ENCODE peak calls at places on chromosomes 7 and 10, in eight cellular contexts. B, N, D, O, E, W, F and A are unnamed samples.

GRCh38 chr10:86376852-86377796 is 10.5 kb upstream of the GRID1 start:
- DNase-seq in F (peak; percentile 76), B (peak; percentile 96), N (peak; percentile 72), O (peak; percentile 90), W (peak; percentile 90), E (peak; percentile 57), D (peak; percentile 22), A (peak; percentile 38)

GRCh38 chr10:36779238-36779846 is 346.1 kb upstream of the ANKRD30A start:
- DNase-seq in B (no peak), W (peak; percentile 71), E (peak; percentile 26), O (no peak), D (peak; percentile 25), N (no peak), F (no peak), A (peak; percentile 76)

GRCh38 chr10:68340358-68341080 is 7.8 kb upstream of the PBLD start:
- DNase-seq in F (no peak), O (no peak), B (no peak), E (no peak), D (no peak), N (no peak), W (no peak), A (no peak)

GRCh38 chr10:71761105-71761511 is 12.2 kb downstream of the VSIR start:
- DNase-seq in F (no peak), D (no peak), W (no peak), O (peak; percentile 20), N (no peak), E (no peak), B (no peak), A (no peak)

GRCh38 chr7:17022915-17023314 is 141.1 kb upstream of the AGR3 start:
- DNase-seq in F (no peak), D (no peak), B (no peak), N (no peak), E (no peak), O (no peak), W (no peak), A (no peak)

GRCh38 chr7:69403169-69403568 is 195.1 kb upstream of the AUTS2 start:
- DNase-seq in W (peak; percentile 24), B (peak; percentile 25), O (no peak), E (no peak), N (no peak), F (no peak), D (no peak), A (peak; percentile 16)

GRCh38 chr10:6580279-6581029 is 378 bp upstream of the PRKCQ start:
- DNase-seq in O (peak; percentile 90), E (no peak), F (peak; percentile 86), W (peak; percentile 91), B (peak; percentile 96), N (peak; percentile 83), D (no peak), A (peak; percentile 33)

GRCh38 chr10:105506258-105506657 is 865.2 kb downstream of the SORCS3 start:
- DNase-seq in N (no peak), O (no peak), B (no peak), E (no peak), F (no peak), W (no peak), D (no peak), A (no peak)

GRCh38 chr10:18681366-18681765 is 22.1 kb downstream of the ARL5B start:
- DNase-seq in B (no peak), E (no peak), N (no peak), D (no peak), O (no peak), F (no peak), W (no peak), A (peak; percentile 51)

GRCh38 chr7:151978616-151979015 is 22.4 kb downstream of the GALNTL5 start:
- DNase-seq in W (no peak), N (no peak), D (no peak), B (no peak), F (no peak), E (no peak), O (no peak), A (no peak)

GRCh38 chr10:129964611-129965417 is 740 bp upstream of the EBF3 start:
- DNase-seq in O (peak; percentile 72), W (peak; percentile 70), N (peak; percentile 40), B (peak; percentile 70), E (no peak), D (no peak), F (no peak), A (no peak)

GRCh38 chr7:70799841-70800405 is 332.0 kb upstream of the GALNT17 start:
- DNase-seq in O (no peak), N (no peak), D (no peak), W (no peak), B (no peak), F (no peak), E (no peak), A (no peak)

GRCh38 chr10:14407567-14407966 is 76.8 kb upstream of the FRMD4A start:
- DNase-seq in D (no peak), W (no peak), N (no peak), F (no peak), O (no peak), B (no peak), E (no peak), A (no peak)

GRCh38 chr7:34889951-34890350 is 147.3 kb downstream of the DPY19L1 start:
- DNase-seq in D (no peak), B (no peak), W (no peak), N (no peak), F (no peak), O (no peak), E (no peak), A (no peak)

GRCh38 chr10:73247509-73248258 is 629 bp upstream of the DNAJC9 start:
- DNase-seq in N (no peak), E (no peak), W (no peak), O (no peak), D (no peak), B (no peak), F (no peak), A (peak; percentile 8)

GRCh38 chr7:121485457-121486243 is 89.5 kb upstream of the FAM3C start:
- DNase-seq in W (no peak), N (peak; percentile 19), F (no peak), B (no peak), O (no peak), D (no peak), E (no peak), A (peak; percentile 10)

GRCh38 chr10:75971402-75972211 is 540.2 kb downstream of the LRMDA start:
- DNase-seq in F (no peak), E (no peak), O (no peak), W (no peak), B (no peak), N (no peak), D (no peak), A (peak; percentile 93)

GRCh38 chr7:75649462-75649861 is 89.3 kb downstream of the HIP1 start:
- DNase-seq in N (peak; percentile 16), W (no peak), B (no peak), D (no peak), F (no peak), E (no peak), O (no peak), A (no peak)

GRCh38 chr7:75647709-75648438 is 90.9 kb downstream of the HIP1 start:
- DNase-seq in F (no peak), W (no peak), D (no peak), B (no peak), E (no peak), N (no peak), O (no peak), A (no peak)

GRCh38 chr7:75652788-75653187 is 86.0 kb downstream of the HIP1 start:
- DNase-seq in N (no peak), D (no peak), O (no peak), F (no peak), E (no peak), B (no peak), W (no peak), A (no peak)

GRCh38 chr7:75650671-75651070 is 88.1 kb downstream of the HIP1 start:
- DNase-seq in O (peak; percentile 68), D (no peak), F (no peak), B (peak; percentile 87), N (peak; percentile 34), W (peak; percentile 33), E (peak; percentile 52), A (no peak)

GRCh38 chr7:75650062-75650461 is 88.7 kb downstream of the HIP1 start:
- DNase-seq in N (peak; percentile 19), O (no peak), W (peak; percentile 64), E (no peak), D (no peak), F (no peak), B (no peak), A (no peak)
- TF ChIP-seq CTCF in N (no peak), O (no peak), W (peak; percentile 19), E (no peak), D (no peak), F (no peak), B (no peak), A (no peak)

GRCh38 chr10:49768731-49769130 is 6.6 kb upstream of the OGDHL start:
- DNase-seq in F (no peak), N (no peak), E (no peak), O (no peak), D (no peak), W (no peak), B (no peak), A (no peak)

GRCh38 chr10:49768329-49768728 is 6.2 kb upstream of the OGDHL start:
- DNase-seq in N (no peak), O (no peak), W (no peak), E (no peak), F (no peak), B (no peak), D (no peak), A (no peak)

GRCh38 chr10:49766484-49766883 is 4.4 kb upstream of the OGDHL start:
- DNase-seq in D (no peak), O (no peak), F (no peak), B (no peak), N (no peak), E (no peak), W (no peak), A (no peak)

GRCh38 chr10:49769692-49770091 is 7.6 kb upstream of the OGDHL start:
- DNase-seq in O (no peak), D (no peak), W (no peak), F (no peak), E (no peak), N (no peak), B (no peak), A (no peak)

GRCh38 chr10:49767752-49768151 is 5.6 kb upstream of the OGDHL start:
- DNase-seq in O (no peak), F (no peak), N (no peak), W (no peak), E (no peak), D (no peak), B (no peak), A (no peak)
- TF ChIP-seq CTCF in O (no peak), F (no peak), N (no peak), W (no peak), E (no peak), D (no peak), B (no peak), A (no peak)

GRCh38 chr10:132239126-132240031 is 52.6 kb downstream of the DPYSL4 start:
- DNase-seq in D (no peak), O (peak; percentile 69), E (no peak), N (no peak), B (no peak), W (peak; percentile 33), F (no peak), A (no peak)
- TF ChIP-seq CTCF in D (no peak), O (peak; percentile 21), E (no peak), N (no peak), B (no peak), W (no peak), F (no peak), A (no peak)

DNA sequence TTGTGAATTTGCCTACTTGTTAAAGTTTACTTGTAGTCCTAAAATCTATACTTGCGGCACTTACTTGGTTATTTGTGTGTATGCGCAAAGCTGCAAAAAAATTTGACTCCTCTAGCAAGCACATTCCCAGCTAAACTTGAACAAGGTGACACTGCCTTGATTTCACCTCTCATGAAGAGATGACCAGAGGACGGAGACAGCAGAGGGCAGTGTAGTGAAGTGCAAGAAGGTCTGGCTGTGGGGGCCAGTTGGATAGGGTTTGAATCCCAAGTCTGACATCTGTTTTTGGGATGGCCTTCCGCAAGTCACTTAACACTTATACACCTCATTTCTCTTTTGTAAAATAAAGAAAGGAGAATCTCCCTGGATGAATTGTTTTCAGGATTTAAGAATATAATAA is 15.7 kb downstream of the SLK start:
- DNase-seq in O (no peak), W (peak; percentile 53), F (no peak), B (no peak), D (no peak), N (no peak), E (no peak), A (no peak)
- TF ChIP-seq CTCF in O (peak; percentile 34), W (peak; percentile 59), F (no peak), B (no peak), D (peak; percentile 84), N (peak; percentile 11), E (no peak), A (peak; percentile 30)